ENCODE peak calls at places on chromosome 12, in five cellular contexts. Z, K, H, F and C are unnamed samples.

GRCh38 chr12:113120670-113121370 is 14.7 kb downstream of the RASAL1 start:
- DNase-seq in Z (no peak), F (no peak), H (no peak), K (no peak), C (peak)

GRCh38 chr12:19186722-19187661 is 57.5 kb downstream of the PLEKHA5 start:
- DNase-seq in Z (peak), K (peak), F (peak), H (peak), C (no peak)

GRCh38 chr12:66048843-66049537 is 81.6 kb downstream of the LLPH start:
- DNase-seq in K (peak), H (no peak), F (peak), Z (peak), C (no peak)

GRCh38 chr12:65596514-65597010 is 227.7 kb upstream of the HMGA2 start:
- DNase-seq in K (peak), H (no peak), F (peak), Z (no peak), C (peak)

GRCh38 chr12:82688035-82688501 is 1.4 kb downstream of the TMTC2 start:
- DNase-seq in Z (peak), H (no peak), F (peak), K (peak), C (no peak)

GRCh38 chr12:122839907-122840554 is 4.8 kb downstream of the HIP1R start:
- DNase-seq in Z (no peak), K (no peak), H (no peak), F (peak), C (peak)

GRCh38 chr12:30067156-30067555 is 283.4 kb upstream of the TMTC1 start:
- DNase-seq in F (no peak), Z (peak), H (no peak), K (peak), C (peak)

GRCh38 chr12:64544796-64545382 is 65.4 kb upstream of the RASSF3 start:
- DNase-seq in F (no peak), K (no peak), Z (no peak), H (no peak), C (no peak)

GRCh38 chr12:89783321-89784060 is 74.9 kb upstream of the ATP2B1 start:
- DNase-seq in Z (peak), H (no peak), K (peak), F (no peak), C (peak)

GRCh38 chr12:5516781-5517180 is 84.9 kb downstream of the NTF3 start:
- DNase-seq in Z (no peak), F (no peak), K (no peak), H (no peak), C (no peak)

GRCh38 chr12:100741084-100741711 is 53.4 kb upstream of the ANO4 start:
- DNase-seq in Z (peak), K (peak), H (peak), F (peak), C (peak)

GRCh38 chr12:30896461-30896860 is 30.1 kb upstream of the TSPAN11 start:
- DNase-seq in H (no peak), F (no peak), Z (no peak), K (peak), C (peak)

GRCh38 chr12:29710104-29710503 is 73.6 kb downstream of the TMTC1 start:
- DNase-seq in K (peak), F (no peak), Z (peak), H (no peak), C (no peak)

GRCh38 chr12:6167327-6168280 is 32.6 kb upstream of the CD9 start:
- DNase-seq in Z (peak), K (peak), H (peak), F (peak), C (peak)

GRCh38 chr12:990308-990648 is 745 bp upstream of the ERC1 start:
- DNase-seq in K (peak), F (peak), H (no peak), Z (peak), C (peak)

GRCh38 chr12:59651230-59651920 is 55.5 kb downstream of the SLC16A7 start:
- DNase-seq in F (peak), H (no peak), K (peak), Z (peak), C (peak)

GRCh38 chr12:104454997-104455396 is 1.8 kb upstream of the CHST11 start:
- DNase-seq in H (no peak), K (peak), Z (peak), F (peak), C (peak)

GRCh38 chr12:98838282-98838681 is 193.2 kb downstream of the APAF1 start:
- DNase-seq in K (no peak), Z (peak), F (no peak), H (no peak), C (peak)

GRCh38 chr12:6369916-6370575 is 5.3 kb downstream of the SCNN1A start:
- DNase-seq in F (no peak), K (no peak), H (no peak), Z (peak), C (peak)

GRCh38 chr12:39626033-39626814 is 6.6 kb upstream of the ABCD2 start:
- DNase-seq in Z (no peak), H (peak), K (no peak), F (no peak), C (no peak)

GRCh38 chr12:121590476-121591143 is 9.8 kb upstream of the KDM2B start:
- DNase-seq in H (no peak), K (peak), Z (peak), F (peak), C (peak)

GRCh38 chr12:2288001-2288400 is 235.2 kb downstream of the CACNA1C start:
- DNase-seq in F (no peak), H (no peak), K (peak), Z (peak), C (peak)

GRCh38 chr12:65609359-65609771 is 214.9 kb upstream of the HMGA2 start:
- DNase-seq in K (peak), Z (peak), H (no peak), F (peak), C (peak)

GRCh38 chr12:127383281-127383680 is 883.7 kb upstream of the TMEM132C start:
- DNase-seq in H (no peak), Z (no peak), K (peak), F (peak), C (peak)
- H2AFZ ChIP-seq in H (no peak), Z (no peak), K (no peak), F (no peak), C (peak)

DNA sequence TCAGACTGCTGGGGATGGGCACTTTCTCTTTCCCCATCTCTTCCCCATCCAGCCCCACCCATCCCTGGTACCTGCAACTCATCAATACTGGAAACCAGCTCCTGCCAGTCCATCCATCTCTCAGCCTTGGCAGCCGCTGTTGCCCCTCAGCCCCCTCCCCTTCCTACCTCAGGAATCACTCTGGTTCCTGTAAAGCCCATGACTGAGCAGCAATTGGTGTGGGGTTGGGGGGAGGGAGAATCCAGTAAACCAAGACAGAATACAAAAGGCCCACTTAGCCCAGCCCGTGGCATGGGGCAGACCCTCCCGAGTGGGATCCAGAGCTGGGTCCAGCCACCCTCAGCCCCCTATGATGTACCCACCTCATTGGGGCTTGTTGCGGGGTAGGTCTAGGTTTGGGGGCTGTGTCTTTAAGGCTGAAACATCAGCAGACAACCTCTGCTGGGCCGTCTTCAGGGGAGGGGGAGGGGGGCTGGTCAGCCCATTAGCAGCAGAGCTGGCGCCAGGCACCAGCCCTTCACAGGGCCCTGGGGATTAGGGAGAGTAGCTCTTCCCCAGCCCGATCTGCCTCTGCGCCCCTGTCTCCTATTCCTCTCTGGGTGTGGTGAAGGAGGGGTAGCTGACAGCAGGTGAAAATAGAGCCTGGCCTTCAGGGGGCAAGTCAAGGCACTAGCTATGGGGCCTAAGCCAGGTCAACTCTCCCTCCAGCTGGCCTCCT is 702 bp upstream of the PRPH start:
- DNase-seq in K (no peak), H (no peak), F (no peak), Z (no peak), C (peak)
- H2AFZ ChIP-seq in K (no peak), H (no peak), F (no peak), Z (no peak), C (no peak)

DNA sequence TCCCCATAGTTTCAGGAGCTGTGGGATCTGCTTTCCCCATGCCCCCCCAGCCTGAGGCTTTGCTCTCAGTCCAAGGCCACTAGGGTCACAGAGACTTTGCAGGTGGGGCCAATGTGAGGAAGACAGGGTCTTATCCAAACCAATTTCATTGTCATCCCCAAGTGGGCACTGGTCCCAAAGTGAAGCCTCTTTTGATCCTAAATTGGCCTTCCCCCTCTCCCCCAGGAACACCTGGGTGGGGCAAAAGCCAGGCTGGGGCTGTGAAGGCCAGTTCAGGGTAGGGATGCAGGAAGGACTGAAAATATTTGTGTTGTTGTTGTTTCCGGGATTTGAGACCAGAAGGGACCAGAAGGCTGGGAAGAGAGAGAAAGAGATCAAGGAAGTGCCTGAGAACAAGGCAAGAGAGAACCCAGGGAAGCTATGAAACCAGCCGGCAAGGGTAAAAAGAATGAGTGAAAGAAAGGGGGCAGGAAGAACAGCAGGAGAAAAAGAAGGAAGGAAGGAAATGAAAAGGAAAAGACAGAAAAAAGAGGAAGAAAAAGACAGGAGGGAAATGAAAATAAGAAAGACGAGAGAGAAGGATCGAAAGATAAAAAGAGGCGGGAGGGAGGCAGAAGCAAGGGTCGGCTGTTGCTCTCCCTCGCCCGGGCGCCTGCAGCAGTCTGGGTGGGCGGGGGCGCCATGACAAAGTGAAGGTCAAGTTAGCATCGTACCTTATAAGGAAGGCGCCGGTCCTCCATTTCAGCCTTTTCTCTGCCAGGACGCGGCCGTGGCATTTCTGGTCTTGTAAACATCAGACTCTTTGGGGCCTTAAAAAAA is 7.5 kb upstream of the HOXC11 start:
- DNase-seq in K (no peak), H (no peak), F (no peak), Z (no peak), C (no peak)
- H2AFZ ChIP-seq in K (no peak), H (no peak), F (peak), Z (no peak), C (peak)

DNA sequence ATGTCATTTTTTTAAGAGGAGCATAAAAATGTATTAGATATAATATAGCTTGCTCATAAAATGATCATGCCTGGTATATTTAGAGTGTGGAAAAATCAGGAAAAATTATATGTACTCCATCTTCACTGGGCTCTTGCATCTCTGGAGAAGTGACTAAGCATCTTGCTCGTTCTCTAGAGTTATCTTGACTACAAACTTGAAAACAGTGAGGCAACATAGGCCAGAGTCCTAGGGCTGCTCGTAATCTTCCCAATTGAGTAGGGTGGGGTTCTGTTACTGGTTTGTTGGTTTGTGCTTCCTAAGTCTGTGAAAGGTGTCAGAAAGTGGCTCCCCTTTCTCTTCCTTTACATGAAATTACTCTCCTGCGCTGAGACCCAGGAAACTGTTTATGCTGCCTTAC is 46.2 kb downstream of the AACS start:
- DNase-seq in H (no peak), F (no peak), Z (peak), K (no peak), C (no peak)
- H2AFZ ChIP-seq in H (no peak), F (no peak), Z (no peak), K (no peak), C (no peak)

GRCh38 chr12:117363953-117364486 is 2.6 kb upstream of the NOS1 start:
- DNase-seq in F (no peak), K (no peak), Z (no peak), H (no peak), C (no peak)
- H2AFZ ChIP-seq in F (no peak), K (no peak), Z (no peak), H (no peak), C (no peak)

DNA sequence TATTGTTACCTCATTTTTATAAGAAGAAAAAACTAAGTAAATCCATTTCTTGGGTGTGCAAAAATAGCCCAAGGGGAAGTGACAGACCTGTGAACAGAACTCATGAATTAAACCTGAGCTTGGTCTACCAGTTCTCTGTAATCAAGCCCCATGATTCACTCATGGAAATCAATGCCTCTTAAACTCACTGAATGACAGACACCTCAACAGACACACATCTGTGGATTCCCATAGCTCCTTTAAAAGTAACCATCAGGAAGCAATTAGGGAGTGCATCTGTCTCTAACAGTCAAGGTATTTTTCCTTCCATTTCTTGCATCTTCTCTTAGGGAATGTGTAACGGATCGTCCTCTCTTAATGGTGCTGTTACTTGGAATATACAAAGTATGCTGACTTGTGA is 215.0 kb upstream of the EEA1 start:
- DNase-seq in H (no peak), K (no peak), F (no peak), Z (no peak), C (no peak)
- H2AFZ ChIP-seq in H (no peak), K (no peak), F (no peak), Z (no peak), C (no peak)

DNA sequence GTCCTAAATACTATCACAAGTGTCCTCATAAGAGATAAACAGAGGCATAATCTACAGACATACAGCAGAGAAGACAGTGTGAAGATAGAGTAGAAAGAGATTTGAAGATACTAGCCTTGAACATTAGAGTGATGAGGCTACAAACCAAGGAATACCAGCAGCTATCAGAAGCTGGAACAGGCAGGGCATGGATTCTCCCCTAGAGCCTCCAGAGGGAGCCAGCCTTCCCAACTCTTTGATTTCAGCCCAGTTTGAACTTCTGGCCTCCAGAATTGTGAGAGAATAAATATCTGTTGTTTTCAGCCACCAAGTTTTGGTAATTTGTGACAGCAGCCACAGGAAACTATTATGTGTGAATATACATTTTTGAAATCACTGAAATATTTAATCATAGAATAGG is 47.2 kb downstream of the CCDC91 start:
- DNase-seq in K (no peak), Z (no peak), F (no peak), H (no peak), C (no peak)
- H2AFZ ChIP-seq in K (no peak), Z (no peak), F (no peak), H (no peak), C (no peak)